ENCODE peak calls at places on chromosomes 2 and 18, in ten cellular contexts. M, H, F, T, C, P, A, K, G and Z are unnamed samples.

GRCh38 chr2:68031546-68032160 is 31.2 kb downstream of the C1D start:
- DNase-seq in M (peak), H (peak), F (peak), T (no peak), C (peak), P (no peak), A (no peak), K (no peak), G (peak), Z (no peak)

GRCh38 chr2:199602271-199602895 is 144.6 kb upstream of the SATB2 start:
- DNase-seq in M (peak), H (peak), F (peak), T (no peak), C (peak), P (no peak), A (peak), K (no peak), G (peak), Z (no peak)

GRCh38 chr18:27627927-27628326 is 442.8 kb upstream of the CHST9 start:
- DNase-seq in M (peak), H (no peak), F (no peak), T (no peak), C (no peak), P (no peak), A (peak), K (no peak), G (no peak), Z (no peak)

GRCh38 chr2:227536445-227536844 is 62.2 kb upstream of the SCYGR2 start:
- DNase-seq in M (no peak), H (peak), F (no peak), T (no peak), C (peak), P (no peak), A (no peak), K (no peak), G (no peak), Z (no peak)

GRCh38 chr2:194706179-194706578 is 950.8 kb upstream of the SLC39A10 start:
- DNase-seq in M (no peak), H (no peak), F (no peak), T (no peak), C (no peak), P (no peak), A (no peak), K (no peak), G (no peak), Z (no peak)

GRCh38 chr18:58044370-58045264 is 591 bp downstream of the NEDD4L start:
- DNase-seq in M (peak), H (peak), F (peak), T (peak), C (peak), P (peak), A (peak), K (peak), G (peak), Z (peak)

GRCh38 chr2:15506231-15506819 is 54.8 kb downstream of the NBAS start:
- DNase-seq in M (no peak), H (no peak), F (peak), T (no peak), C (no peak), P (no peak), A (no peak), K (no peak), G (no peak), Z (no peak)

GRCh38 chr2:63589148-63589972 is 597 bp downstream of the MDH1 start:
- DNase-seq in M (no peak), H (peak), F (no peak), T (no peak), C (peak), P (peak), A (no peak), K (no peak), G (no peak), Z (no peak)

GRCh38 chr2:226398580-226398979 is 401.0 kb downstream of the IRS1 start:
- DNase-seq in M (no peak), H (no peak), F (peak), T (no peak), C (no peak), P (no peak), A (no peak), K (no peak), G (no peak), Z (no peak)

GRCh38 chr18:2948038-2948437 is 64.9 kb downstream of the LPIN2 start:
- DNase-seq in M (no peak), H (no peak), F (peak), T (no peak), C (no peak), P (no peak), A (no peak), K (no peak), G (no peak), Z (no peak)

GRCh38 chr2:26412091-26412673 is 10.5 kb downstream of the DRC1 start:
- DNase-seq in M (no peak), H (no peak), F (no peak), T (no peak), C (no peak), P (peak), A (no peak), K (no peak), G (no peak), Z (peak)

GRCh38 chr2:224971214-224971613 is 71.1 kb downstream of the DOCK10 start:
- DNase-seq in M (no peak), H (no peak), F (no peak), T (no peak), C (no peak), P (no peak), A (peak), K (no peak), G (no peak), Z (no peak)

GRCh38 chr2:188551671-188552070 is 260.0 kb downstream of the GULP1 start:
- DNase-seq in M (no peak), H (no peak), F (peak), T (no peak), C (no peak), P (no peak), A (no peak), K (no peak), G (no peak), Z (no peak)